ENCODE peak calls at places on chromosomes 12 and 14, in six cellular contexts. One of them, this sample, is unnamed.

GRCh38 chr12:104248444-104248843 is 32.9 kb downstream of the TXNRD1 start:
- DNase-seq in HepG2: no peak
- DNase-seq in SK-N-SH: no peak
- DNase-seq in K562: no peak
- DNase-seq in GM12892: no peak
- DNase-seq in H1: peak; percentile 36
- DNase-seq in this sample: no peak

GRCh38 chr14:21860172-21860571 is 186.6 kb upstream of the OR4E1 start:
- DNase-seq in HepG2: peak; percentile 30
- DNase-seq in SK-N-SH: peak; percentile 5
- DNase-seq in K562: peak; percentile 11
- DNase-seq in GM12892: no peak
- DNase-seq in H1: no peak
- DNase-seq in this sample: no peak

GRCh38 chr14:87013583-87013982 is 979.4 kb downstream of the GALC start:
- DNase-seq in HepG2: no peak
- DNase-seq in SK-N-SH: no peak
- DNase-seq in K562: no peak
- DNase-seq in GM12892: no peak
- DNase-seq in H1: no peak
- DNase-seq in this sample: no peak

GRCh38 chr12:27226319-27226984 is 17.6 kb upstream of the STK38L start:
- DNase-seq in HepG2: peak; percentile 15
- DNase-seq in SK-N-SH: no peak
- DNase-seq in K562: no peak
- DNase-seq in GM12892: no peak
- DNase-seq in H1: no peak
- DNase-seq in this sample: no peak

GRCh38 chr14:86333506-86333905 is 803.6 kb downstream of the FLRT2 start:
- DNase-seq in HepG2: no peak
- DNase-seq in SK-N-SH: no peak
- DNase-seq in K562: no peak
- DNase-seq in GM12892: no peak
- DNase-seq in H1: no peak
- DNase-seq in this sample: no peak

GRCh38 chr14:102015771-102016170 is 51.4 kb downstream of the DYNC1H1 start:
- DNase-seq in HepG2: no peak
- DNase-seq in SK-N-SH: no peak
- DNase-seq in K562: no peak
- DNase-seq in GM12892: no peak
- DNase-seq in H1: no peak
- DNase-seq in this sample: no peak

GRCh38 chr12:49198431-49199155 is 9.7 kb upstream of the TUBA1A start:
- DNase-seq in HepG2: no peak
- DNase-seq in SK-N-SH: peak; percentile 27
- DNase-seq in K562: no peak
- DNase-seq in GM12892: no peak
- DNase-seq in H1: no peak
- DNase-seq in this sample: no peak

GRCh38 chr12:116421785-116422538 is 137.2 kb upstream of the MAP1LC3B2 start:
- DNase-seq in HepG2: no peak
- DNase-seq in SK-N-SH: no peak
- DNase-seq in K562: no peak
- DNase-seq in GM12892: no peak
- DNase-seq in H1: no peak
- DNase-seq in this sample: no peak

GRCh38 chr14:96827310-96827709 is 30.1 kb downstream of the VRK1 start:
- DNase-seq in HepG2: no peak
- DNase-seq in SK-N-SH: no peak
- DNase-seq in K562: no peak
- DNase-seq in GM12892: no peak
- DNase-seq in H1: no peak
- DNase-seq in this sample: no peak

GRCh38 chr14:87139299-87139698 is 853.7 kb downstream of the GALC start:
- DNase-seq in HepG2: no peak
- DNase-seq in SK-N-SH: no peak
- DNase-seq in K562: no peak
- DNase-seq in GM12892: no peak
- DNase-seq in H1: no peak
- DNase-seq in this sample: no peak

GRCh38 chr12:91215940-91216454 is 33.4 kb upstream of the DCN start:
- DNase-seq in HepG2: no peak
- DNase-seq in SK-N-SH: no peak
- DNase-seq in K562: no peak
- DNase-seq in GM12892: no peak
- DNase-seq in H1: no peak
- DNase-seq in this sample: no peak

GRCh38 chr12:8609061-8609570 is 3.5 kb downstream of the AICDA start:
- DNase-seq in HepG2: peak; percentile 28
- DNase-seq in SK-N-SH: peak; percentile 59
- DNase-seq in K562: no peak
- DNase-seq in GM12892: no peak
- DNase-seq in H1: no peak
- DNase-seq in this sample: no peak

GRCh38 chr12:57762463-57762862 is 4.4 kb downstream of the CYP27B1 start:
- DNase-seq in HepG2: no peak
- DNase-seq in SK-N-SH: no peak
- DNase-seq in K562: no peak
- DNase-seq in GM12892: no peak
- DNase-seq in H1: no peak
- DNase-seq in this sample: no peak

DNA sequence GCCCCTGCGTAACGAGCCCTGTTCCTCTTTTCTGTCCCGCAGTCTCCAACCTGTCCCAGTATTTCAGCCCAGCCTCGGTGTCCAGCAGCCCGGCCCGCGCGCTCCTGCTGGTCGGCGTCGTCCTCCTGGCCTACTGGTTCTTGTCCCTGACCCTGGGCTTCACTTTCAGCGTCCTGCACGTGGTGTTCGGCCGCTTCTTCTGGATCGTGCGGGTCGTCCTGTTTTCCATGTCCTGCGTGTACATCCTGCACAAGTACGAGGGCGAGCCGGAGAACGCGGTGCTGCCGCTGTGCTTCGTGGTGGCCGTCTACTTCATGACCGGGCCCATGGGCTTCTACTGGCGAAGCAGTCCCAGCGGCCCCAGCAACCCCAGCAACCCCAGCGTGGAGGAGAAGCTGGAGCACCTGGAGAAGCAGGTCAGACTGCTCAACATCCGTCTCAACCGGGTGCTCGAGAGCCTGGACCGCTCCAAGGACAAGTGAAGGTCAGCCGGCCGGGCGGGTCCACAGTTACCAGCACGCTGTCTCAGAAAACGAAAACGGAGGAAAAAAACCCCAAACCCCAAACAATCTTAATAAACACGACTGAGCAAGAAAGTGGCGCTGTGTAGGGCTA is 31.6 kb downstream of the BRI3BP start:
- DNase-seq in HepG2: no peak
- DNase-seq in SK-N-SH: no peak
- DNase-seq in K562: no peak
- DNase-seq in GM12892: no peak
- DNase-seq in H1: no peak
- DNase-seq in this sample: no peak
- TF ChIP-seq POLR2AphosphoS5 in HepG2: no peak
- TF ChIP-seq POLR2AphosphoS5 in SK-N-SH: no peak
- TF ChIP-seq POLR2AphosphoS5 in K562: no peak
- TF ChIP-seq POLR2AphosphoS5 in GM12892: no peak
- TF ChIP-seq POLR2AphosphoS5 in H1: no peak
- TF ChIP-seq POLR2AphosphoS5 in this sample: no peak

DNA sequence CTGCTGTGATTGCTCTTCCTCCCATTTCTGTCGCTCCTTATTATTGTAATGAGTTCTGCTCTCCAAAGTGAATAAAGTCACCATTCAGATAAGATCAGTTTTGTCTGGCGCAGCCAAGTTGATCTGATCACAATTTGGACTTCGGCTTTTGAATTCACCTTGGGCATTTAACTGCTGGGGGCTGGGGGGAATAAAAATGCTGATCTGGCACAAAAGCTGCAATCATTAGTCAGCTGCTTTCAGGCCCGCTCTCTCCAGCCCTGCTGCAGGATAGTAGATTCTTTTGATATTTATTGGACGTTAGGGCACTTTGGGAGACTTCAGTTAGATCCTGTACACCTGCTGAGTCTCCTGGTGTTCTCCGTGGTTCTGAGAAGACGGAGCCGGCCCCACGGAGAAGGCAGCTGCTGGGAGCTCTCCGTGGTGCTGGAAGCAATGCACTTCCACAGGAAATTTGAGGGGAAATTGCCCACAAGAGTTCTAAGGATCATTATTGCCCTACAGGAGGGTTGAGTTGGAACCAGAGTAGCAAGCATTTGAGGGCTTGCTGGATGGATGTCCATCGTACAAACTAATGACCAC is 12.2 kb upstream of the NRXN3 start:
- DNase-seq in HepG2: peak; percentile 3
- DNase-seq in SK-N-SH: no peak
- DNase-seq in K562: peak; percentile 12
- DNase-seq in GM12892: no peak
- DNase-seq in H1: no peak
- DNase-seq in this sample: no peak
- TF ChIP-seq TAF1 in HepG2: no peak
- TF ChIP-seq TAF1 in SK-N-SH: no peak
- TF ChIP-seq TAF1 in K562: no peak
- TF ChIP-seq TAF1 in GM12892: no peak
- TF ChIP-seq TAF1 in H1: no peak
- TF ChIP-seq TAF1 in this sample: no peak

GRCh38 chr14:105857223-105857815 is 330.9 kb downstream of the TMEM121 start:
- DNase-seq in HepG2: no peak
- DNase-seq in SK-N-SH: no peak
- DNase-seq in K562: no peak
- DNase-seq in GM12892: no peak
- DNase-seq in H1: no peak
- DNase-seq in this sample: peak; percentile 7

GRCh38 chr14:105856676-105857222 is 330.4 kb downstream of the TMEM121 start:
- DNase-seq in HepG2: no peak
- DNase-seq in SK-N-SH: peak; percentile 28
- DNase-seq in K562: no peak
- DNase-seq in GM12892: no peak
- DNase-seq in H1: no peak
- DNase-seq in this sample: peak; percentile 7

GRCh38 chr14:105854600-105855245 is 328.3 kb downstream of the TMEM121 start:
- DNase-seq in HepG2: no peak
- DNase-seq in SK-N-SH: no peak
- DNase-seq in K562: no peak
- DNase-seq in GM12892: no peak
- DNase-seq in H1: no peak
- DNase-seq in this sample: no peak

GRCh38 chr14:105855246-105855892 is 329.0 kb downstream of the TMEM121 start:
- DNase-seq in HepG2: no peak
- DNase-seq in SK-N-SH: no peak
- DNase-seq in K562: no peak
- DNase-seq in GM12892: no peak
- DNase-seq in H1: no peak
- DNase-seq in this sample: no peak

GRCh38 chr14:105855893-105856675 is 329.7 kb downstream of the TMEM121 start:
- DNase-seq in HepG2: no peak
- DNase-seq in SK-N-SH: no peak
- DNase-seq in K562: no peak
- DNase-seq in GM12892: no peak
- DNase-seq in H1: no peak
- DNase-seq in this sample: peak; percentile 30
- TF ChIP-seq POLR2AphosphoS5 in HepG2: no peak
- TF ChIP-seq POLR2AphosphoS5 in SK-N-SH: no peak
- TF ChIP-seq POLR2AphosphoS5 in K562: no peak
- TF ChIP-seq POLR2AphosphoS5 in GM12892: no peak
- TF ChIP-seq POLR2AphosphoS5 in H1: no peak
- TF ChIP-seq POLR2AphosphoS5 in this sample: peak; percentile 47

GRCh38 chr12:25710149-25710548 is 157.1 kb upstream of the LMNTD1 start:
- DNase-seq in HepG2: no peak
- DNase-seq in SK-N-SH: no peak
- DNase-seq in K562: no peak
- DNase-seq in GM12892: no peak
- DNase-seq in H1: no peak
- DNase-seq in this sample: no peak

GRCh38 chr12:25708661-25709060 is 155.6 kb upstream of the LMNTD1 start:
- DNase-seq in HepG2: no peak
- DNase-seq in SK-N-SH: no peak
- DNase-seq in K562: no peak
- DNase-seq in GM12892: no peak
- DNase-seq in H1: no peak
- DNase-seq in this sample: no peak

GRCh38 chr12:25702553-25702952 is 149.5 kb upstream of the LMNTD1 start:
- DNase-seq in HepG2: no peak
- DNase-seq in SK-N-SH: no peak
- DNase-seq in K562: no peak
- DNase-seq in GM12892: no peak
- DNase-seq in H1: no peak
- DNase-seq in this sample: no peak

GRCh38 chr12:25705256-25705655 is 152.2 kb upstream of the LMNTD1 start:
- DNase-seq in HepG2: no peak
- DNase-seq in SK-N-SH: no peak
- DNase-seq in K562: no peak
- DNase-seq in GM12892: no peak
- DNase-seq in H1: no peak
- DNase-seq in this sample: no peak

DNA sequence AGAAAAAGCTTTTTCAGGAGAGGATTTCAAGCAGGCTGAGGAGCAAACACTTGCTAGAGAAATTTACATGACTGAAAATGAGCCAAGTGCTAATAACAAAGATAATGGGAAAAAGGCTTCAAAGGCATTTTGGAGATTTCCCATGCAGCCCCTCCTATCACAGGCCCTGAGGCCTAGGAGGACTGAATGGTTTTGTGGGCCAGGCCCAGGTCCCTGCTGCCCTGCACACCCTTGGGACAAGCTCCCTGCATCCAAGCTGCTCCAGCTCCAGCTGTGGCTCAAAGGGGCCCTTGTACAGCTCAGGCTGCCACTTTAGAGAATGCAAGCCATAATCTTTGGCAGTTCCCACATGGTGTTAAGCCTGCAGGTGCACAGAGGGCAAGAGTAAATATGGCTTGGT is 154.0 kb upstream of the LMNTD1 start:
- DNase-seq in HepG2: no peak
- DNase-seq in SK-N-SH: no peak
- DNase-seq in K562: no peak
- DNase-seq in GM12892: no peak
- DNase-seq in H1: no peak
- DNase-seq in this sample: no peak
- TF ChIP-seq TAF1 in HepG2: no peak
- TF ChIP-seq TAF1 in SK-N-SH: no peak
- TF ChIP-seq TAF1 in K562: no peak
- TF ChIP-seq TAF1 in GM12892: no peak
- TF ChIP-seq TAF1 in H1: no peak
- TF ChIP-seq TAF1 in this sample: no peak

GRCh38 chr12:6222009-6222702 is 22.0 kb downstream of the CD9 start:
- DNase-seq in HepG2: peak; percentile 46
- DNase-seq in SK-N-SH: no peak
- DNase-seq in K562: no peak
- DNase-seq in GM12892: no peak
- DNase-seq in H1: no peak
- DNase-seq in this sample: no peak
- TF ChIP-seq POLR2AphosphoS5 in HepG2: no peak
- TF ChIP-seq POLR2AphosphoS5 in SK-N-SH: no peak
- TF ChIP-seq POLR2AphosphoS5 in K562: no peak
- TF ChIP-seq POLR2AphosphoS5 in GM12892: no peak
- TF ChIP-seq POLR2AphosphoS5 in H1: no peak
- TF ChIP-seq POLR2AphosphoS5 in this sample: no peak